ENCODE peak calls at places on chromosomes 4 and X, in four cellular contexts. W is CD8-positive, alpha-beta T cell; M is stimulated activated CD8-positive, alpha-beta memory T cell treated with anti-CD3 and anti-CD28 coated beads, Interleukin-15, amount 100 ng/mL, for 24 hours; X is NCI-H345. Z is an unnamed sample.

GRCh38 chr4:8888856-8889255 is 17.2 kb upstream of the HMX1 start:
- DNase-seq in W (no peak), M (no peak), X (no peak), Z (no peak)

GRCh38 chr4:13533670-13534343 is 10.5 kb downstream of the NKX3-2 start:
- DNase-seq in W (no peak), M (no peak), X (no peak), Z (no peak)

GRCh38 chrX:16239211-16239610 is 71.9 kb downstream of the MAGEB17 start:
- DNase-seq in M (no peak), W (no peak), X (no peak), Z (peak)

GRCh38 chrX:71534773-71535544 is 2.1 kb downstream of the OGT start:
- DNase-seq in M (no peak), W (no peak), X (no peak), Z (no peak)

GRCh38 chr4:106266201-106266600 is 49.8 kb downstream of the TBCK start:
- DNase-seq in W (no peak), X (no peak), M (no peak), Z (peak)

GRCh38 chrX:131305926-131306325 is 16.8 kb upstream of the IGSF1 start:
- DNase-seq in X (no peak), W (no peak), M (no peak), Z (no peak)

GRCh38 chrX:136185409-136186022 is 38.2 kb downstream of the FHL1 start:
- DNase-seq in W (no peak), M (no peak), X (no peak), Z (no peak)

GRCh38 chr4:77927991-77928925 is 65.6 kb downstream of the MRPL1 start:
- DNase-seq in X (peak), W (no peak), M (no peak), Z (peak)

GRCh38 chrX:54430519-54430918 is 9.7 kb upstream of the TSR2 start:
- DNase-seq in W (no peak), X (no peak), M (no peak), Z (no peak)

GRCh38 chrX:153646620-153647373 is at the start of gene DUSP9:
- DNase-seq in W (no peak), X (no peak), M (no peak), Z (no peak)

GRCh38 chrX:38666909-38667308 is 105.6 kb downstream of the TSPAN7 start:
- DNase-seq in W (no peak), M (no peak), X (no peak), Z (no peak)

GRCh38 chr4:11397819-11398610 is 30.7 kb downstream of the HS3ST1 start:
- DNase-seq in M (no peak), W (no peak), X (no peak), Z (no peak)

GRCh38 chrX:110004970-110005369 is 2.1 kb downstream of the TMEM164 start:
- DNase-seq in M (no peak), X (no peak), W (no peak), Z (no peak)

GRCh38 chrX:51569561-51569960 is 49.2 kb downstream of the CENPVL3 start:
- DNase-seq in M (no peak), X (no peak), W (no peak), Z (peak)

GRCh38 chrX:5726246-5726645 is 502.4 kb downstream of the NLGN4X start:
- DNase-seq in W (no peak), M (no peak), X (no peak), Z (peak)

GRCh38 chr4:63063765-63064164 is 1345.5 kb downstream of the TECRL start:
- DNase-seq in W (no peak), M (no peak), X (no peak), Z (no peak)

GRCh38 chr4:52957220-52957686 is 95.1 kb downstream of the RASL11B start:
- DNase-seq in W (no peak), M (no peak), X (peak), Z (no peak)

GRCh38 chr4:173169178-173169427 is 492 bp downstream of the GALNT7 start:
- DNase-seq in M (no peak), W (no peak), X (no peak), Z (no peak)